ENCODE peak calls at places on chromosomes 12 and 14, in seven cellular contexts. H is psoas muscle, X is lower lobe of right lung, M is mammary epithelial cell, C is right cardiac atrium, U is ovary, W is body of pancreas. R is an unnamed sample.

GRCh38 chr12:6526766-6527525 is 7.4 kb upstream of the GAPDH start:
- DNase-seq in H (no peak), X (no peak), M (no peak), C (no peak), U (no peak), W (no peak), R (no peak)

GRCh38 chr14:94685166-94685581 is 73.0 kb downstream of the SERPINA3 start:
- DNase-seq in H (no peak), X (no peak), M (no peak), C (no peak), U (no peak), W (no peak), R (peak; percentile 59)

GRCh38 chr14:32896979-32897723 is 41.5 kb upstream of the NPAS3 start:
- DNase-seq in H (no peak), X (no peak), M (peak; percentile 1), C (no peak), U (no peak), W (no peak), R (no peak)

GRCh38 chr12:122022393-122023338 is 982 bp downstream of the BCL7A start:
- DNase-seq in H (no peak), X (no peak), M (no peak), C (no peak), U (peak; percentile 50), W (peak; percentile 40), R (no peak)

GRCh38 chr12:26021534-26021933 is 63.1 kb downstream of the RASSF8 start:
- DNase-seq in H (no peak), X (no peak), M (no peak), C (no peak), U (no peak), W (no peak), R (no peak)

GRCh38 chr14:46091819-46092218 is 559.8 kb downstream of the RPL10L start:
- DNase-seq in H (no peak), X (no peak), M (no peak), C (no peak), U (no peak), W (no peak), R (no peak)

GRCh38 chr12:62922539-62922938 is 12.4 kb downstream of the PPM1H start:
- DNase-seq in H (no peak), X (no peak), M (peak; percentile 53), C (no peak), U (no peak), W (no peak), R (no peak)

GRCh38 chr12:100185361-100185894 is 15.2 kb upstream of the ACTR6 start:
- DNase-seq in H (no peak), X (no peak), M (no peak), C (no peak), U (no peak), W (no peak), R (no peak)

GRCh38 chr12:14264316-14264715 is 101.2 kb upstream of the ATF7IP start:
- DNase-seq in H (no peak), X (no peak), M (peak; percentile 35), C (no peak), U (no peak), W (no peak), R (no peak)

GRCh38 chr12:39368096-39368495 is 74.8 kb downstream of the KIF21A start:
- DNase-seq in H (no peak), X (no peak), M (no peak), C (no peak), U (no peak), W (no peak), R (no peak)

GRCh38 chr12:82996168-82996812 is 309.6 kb downstream of the TMTC2 start:
- DNase-seq in H (no peak), X (no peak), M (peak; percentile 13), C (no peak), U (no peak), W (peak; percentile 32), R (no peak)

GRCh38 chr14:23910081-23910875 is 43.3 kb upstream of the DHRS4 start:
- DNase-seq in H (no peak), X (no peak), M (peak; percentile 53), C (no peak), U (no peak), W (peak; percentile 76), R (no peak)

GRCh38 chr12:24955853-24956252 is 7.0 kb upstream of the BCAT1 start:
- DNase-seq in H (no peak), X (no peak), M (no peak), C (no peak), U (no peak), W (no peak), R (no peak)
- H3K4me1 ChIP-seq in H (no peaks in the 10 kb centered on the region), X (no peaks in the 10 kb centered on the region), M (no peaks in the 10 kb centered on the region), C (no peaks in the 10 kb centered on the region), U (no peaks in the 10 kb centered on the region), W (no peaks in the 10 kb centered on the region), R (no peaks in the 10 kb centered on the region)

DNA sequence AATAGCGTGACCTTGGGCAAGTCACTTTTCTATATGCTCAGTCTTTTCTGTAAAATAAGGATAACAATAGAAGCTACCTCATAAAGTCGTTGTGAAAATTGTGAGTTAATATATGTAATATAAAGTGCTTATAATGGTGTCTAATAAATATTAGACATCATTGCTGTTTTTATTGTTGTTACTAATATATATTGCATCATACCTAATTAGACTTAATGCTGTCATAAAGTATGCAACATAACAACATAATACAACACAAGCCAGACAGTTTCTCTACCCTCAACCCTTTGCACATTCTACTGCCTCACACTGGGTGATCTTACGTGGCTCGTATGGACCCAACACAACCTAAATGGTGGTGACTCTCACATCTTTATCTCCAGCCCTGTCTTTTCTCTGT is 136.9 kb downstream of the KICS2 start:
- DNase-seq in H (no peak), X (no peak), M (no peak), C (no peak), U (no peak), W (no peak), R (no peak)
- H3K4me1 ChIP-seq in H (peaks cover 34% of the 10 kb centered on the region), X (peaks cover 55% of the 10 kb centered on the region), M (peaks cover 53% of the 10 kb centered on the region), C (peaks cover 10% of the 10 kb centered on the region), U (peaks cover 26% of the 10 kb centered on the region), W (peaks cover 63% of the 10 kb centered on the region), R (peaks cover 11% of the 10 kb centered on the region)

DNA sequence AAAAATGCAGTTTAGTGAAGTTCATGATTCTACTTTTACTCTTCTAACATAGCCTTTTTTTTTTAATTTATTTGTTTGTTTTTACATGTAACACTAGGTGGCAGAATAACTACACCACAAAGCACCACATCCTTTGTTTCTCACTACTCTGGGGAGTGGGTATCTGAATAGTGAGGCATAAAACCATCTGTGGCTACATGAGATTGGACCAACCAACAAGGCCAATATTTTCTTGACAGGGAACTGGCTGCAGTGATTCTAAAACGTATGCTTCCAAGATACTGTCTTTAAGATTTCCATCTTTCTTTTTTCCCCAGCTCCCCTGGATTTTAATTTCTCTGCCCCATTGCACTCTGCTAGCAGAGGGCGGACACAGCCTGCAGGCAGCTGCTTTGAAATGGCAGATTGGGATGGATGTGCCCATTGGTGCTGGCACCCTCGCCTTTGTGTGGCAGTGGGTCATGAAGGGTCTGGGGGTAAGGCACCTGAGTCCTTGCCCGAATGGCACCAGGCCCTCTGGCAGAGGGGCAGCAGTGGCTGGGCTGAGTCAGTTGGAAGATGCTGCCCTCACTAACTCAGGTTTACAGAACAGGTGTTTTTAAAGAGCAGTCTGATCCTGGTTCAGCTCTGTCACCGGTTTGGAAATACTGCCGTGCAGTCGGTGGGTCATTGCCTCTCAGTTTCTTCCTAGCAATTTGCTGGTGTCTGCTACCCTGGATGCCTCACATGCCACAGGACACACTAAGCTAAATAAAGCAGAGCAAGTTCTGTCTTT is 429.1 kb downstream of the RAD51B start:
- DNase-seq in H (peak; percentile 49), X (no peak), M (peak; percentile 35), C (peak; percentile 17), U (peak; percentile 56), W (peak; percentile 19), R (peak; percentile 73)
- H3K4me1 ChIP-seq in H (peaks cover 75% of the 10 kb centered on the region), X (peaks cover 70% of the 10 kb centered on the region), M (peaks cover 37% of the 10 kb centered on the region), C (peaks cover 20% of the 10 kb centered on the region), U (peaks cover 36% of the 10 kb centered on the region), W (peaks cover 66% of the 10 kb centered on the region), R (peaks cover 21% of the 10 kb centered on the region)

DNA sequence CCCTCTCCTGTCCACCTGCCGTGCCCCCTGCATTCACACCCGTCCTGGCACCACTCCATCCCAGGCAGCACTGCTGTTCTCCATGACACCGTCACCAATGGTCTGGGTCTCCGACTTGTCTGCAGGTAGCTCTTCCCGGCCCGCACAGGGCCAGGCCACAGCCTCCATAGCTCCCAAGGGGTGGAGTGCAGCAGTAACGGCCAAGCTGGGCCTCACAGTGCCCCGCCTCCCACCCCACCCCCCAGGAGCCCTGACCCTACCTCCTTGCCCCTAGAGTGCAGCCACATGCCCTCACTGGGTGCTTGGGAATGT is 12.9 kb downstream of the FBRSL1 start:
- DNase-seq in H (no peak), X (no peak), M (no peak), C (no peak), U (peak; percentile 27), W (no peak), R (no peak)
- H3K4me1 ChIP-seq in H (peaks cover 92% of the 10 kb centered on the region), X (peaks cover 90% of the 10 kb centered on the region), M (peaks cover 5% of the 10 kb centered on the region), C (peaks cover 39% of the 10 kb centered on the region), U (peaks cover 43% of the 10 kb centered on the region), W (peaks cover 98% of the 10 kb centered on the region), R (no peaks in the 10 kb centered on the region)

GRCh38 chr12:51028126-51028810 is 2.1 kb upstream of the SLC11A2 start:
- DNase-seq in H (no peak), X (no peak), M (peak; percentile 70), C (no peak), U (no peak), W (no peak), R (no peak)
- H3K4me1 ChIP-seq in H (peaks cover 14% of the 10 kb centered on the region), X (peaks cover 16% of the 10 kb centered on the region), M (peaks cover 39% of the 10 kb centered on the region), C (no peaks in the 10 kb centered on the region), U (peaks cover 6% of the 10 kb centered on the region), W (peaks cover 32% of the 10 kb centered on the region), R (no peaks in the 10 kb centered on the region)

GRCh38 chr14:103396463-103396862 is 11.2 kb downstream of the MARK3 start:
- DNase-seq in H (no peak), X (no peak), M (no peak), C (no peak), U (no peak), W (no peak), R (no peak)
- H3K4me1 ChIP-seq in H (peaks cover 84% of the 10 kb centered on the region), X (peaks cover 95% of the 10 kb centered on the region), M (peaks cover 46% of the 10 kb centered on the region), C (peaks cover 25% of the 10 kb centered on the region), U (peaks cover 26% of the 10 kb centered on the region), W (peaks cover 94% of the 10 kb centered on the region), R (peaks cover 6% of the 10 kb centered on the region)

GRCh38 chr14:34710744-34711143 is 3.6 kb downstream of the CFL2 start:
- DNase-seq in H (no peak), X (no peak), M (no peak), C (no peak), U (no peak), W (no peak), R (no peak)

GRCh38 chr14:34711808-34712712 is 2.3 kb downstream of the CFL2 start:
- DNase-seq in H (no peak), X (no peak), M (no peak), C (no peak), U (no peak), W (no peak), R (no peak)

GRCh38 chr14:34711169-34711568 is 3.2 kb downstream of the CFL2 start:
- DNase-seq in H (no peak), X (no peak), M (peak; percentile 54), C (no peak), U (no peak), W (no peak), R (no peak)

GRCh38 chr14:34707722-34708121 is 6.7 kb downstream of the CFL2 start:
- DNase-seq in H (no peak), X (no peak), M (no peak), C (no peak), U (no peak), W (no peak), R (no peak)

DNA sequence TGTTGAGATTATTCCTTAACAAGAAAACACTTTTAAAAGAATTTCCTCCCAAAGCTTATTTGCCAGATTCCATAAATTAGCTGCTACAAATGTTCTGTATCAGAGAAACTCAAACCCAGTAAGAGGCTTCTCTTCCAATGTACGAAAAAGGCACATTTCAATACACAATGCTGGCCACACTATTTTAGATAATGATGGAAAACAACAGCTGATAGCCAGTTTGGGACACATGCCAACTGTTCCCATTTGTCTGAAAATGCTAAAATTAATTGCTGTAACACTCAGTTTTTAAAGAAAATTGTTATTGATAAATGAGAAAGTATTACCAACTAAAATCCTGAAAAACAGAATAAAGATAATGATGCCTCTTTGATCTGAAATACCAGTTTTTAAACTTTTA is 4.4 kb downstream of the CFL2 start:
- DNase-seq in H (no peak), X (no peak), M (no peak), C (no peak), U (no peak), W (no peak), R (no peak)
- H3K4me1 ChIP-seq in H (peaks cover 37% of the 10 kb centered on the region), X (peaks cover 35% of the 10 kb centered on the region), M (peaks cover 20% of the 10 kb centered on the region), C (no peaks in the 10 kb centered on the region), U (peaks cover 9% of the 10 kb centered on the region), W (peaks cover 24% of the 10 kb centered on the region), R (no peaks in the 10 kb centered on the region)

R was measured in aorta.